ENCODE peak calls at places on chromosomes 1 and 21, in nine cellular contexts. M, R, U, C, E, I, N, V and P are unnamed samples.

GRCh38 chr21:35046880-35047229 is 2.2 kb downstream of the RUNX1 start:
- DNase-seq in M (no peak), R (peak; percentile 93), U (no peak), C (no peak), E (no peak), I (no peak), N (no peak), V (no peak), P (no peak)

GRCh38 chr21:22728091-22728490 is 1729.9 kb downstream of the NCAM2 start:
- DNase-seq in M (no peak), R (no peak), U (no peak), C (no peak), E (no peak), I (no peak), N (no peak), V (no peak), P (no peak)

GRCh38 chr21:14657241-14658008 is 111.3 kb upstream of the SAMSN1 start:
- DNase-seq in M (no peak), R (no peak), U (no peak), C (no peak), E (no peak), I (no peak), N (no peak), V (peak; percentile 86), P (no peak)

GRCh38 chr1:213055087-213055591 is 4.1 kb downstream of the RPS6KC1 start:
- DNase-seq in M (peak; percentile 91), R (peak; percentile 38), U (peak; percentile 45), C (no peak), E (no peak), I (no peak), N (no peak), V (no peak), P (no peak)

GRCh38 chr1:234069760-234070159 is 165.3 kb downstream of the SLC35F3 start:
- DNase-seq in M (peak; percentile 17), R (no peak), U (no peak), C (no peak), E (no peak), I (peak; percentile 19), N (no peak), V (peak; percentile 2), P (peak; percentile 62)

GRCh38 chr21:43021191-43021590 is 46.8 kb downstream of the PKNOX1 start:
- DNase-seq in M (no peak), R (no peak), U (no peak), C (no peak), E (no peak), I (no peak), N (no peak), V (no peak), P (no peak)

GRCh38 chr1:168709896-168710305 is 19.1 kb downstream of the DPT start:
- DNase-seq in M (peak; percentile 99), R (peak; percentile 8), U (peak; percentile 52), C (no peak), E (no peak), I (no peak), N (no peak), V (no peak), P (no peak)

GRCh38 chr1:27102707-27103468 is 52.0 kb downstream of the SLC9A1 start:
- DNase-seq in M (peak; percentile 24), R (peak; percentile 37), U (peak; percentile 57), C (peak; percentile 91), E (peak; percentile 67), I (peak; percentile 92), N (peak; percentile 78), V (no peak), P (peak; percentile 78)

GRCh38 chr1:233006582-233006981 is 56.2 kb downstream of the NTPCR start:
- DNase-seq in M (no peak), R (no peak), U (no peak), C (no peak), E (no peak), I (no peak), N (no peak), V (no peak), P (no peak)